ENCODE peak calls at places on chromosome 13, in seven cellular contexts. P is A549, H is fibroblast of the aortic adventitia, D is endothelial cell, I is kidney epithelial cell, U is neural crest cell, O is esophagus squamous epithelium. R is an unnamed sample.

GRCh38 chr13:105920375-105920774 is 615.1 kb downstream of the EFNB2 start:
- DNase-seq in P (no peak), D (no peak), H (peak), U (no peak), O (no peak), I (peak), R (no peak)

GRCh38 chr13:80444240-80445015 is 103.5 kb upstream of the SPRY2 start:
- DNase-seq in H (no peak), I (no peak), O (no peak), U (no peak), P (no peak), D (no peak), R (no peak)

GRCh38 chr13:80116107-80116506 is 224.8 kb downstream of the SPRY2 start:
- DNase-seq in O (no peak), H (peak), U (no peak), D (no peak), I (no peak), P (no peak), R (no peak)

GRCh38 chr13:44050450-44051063 is 170.9 kb downstream of the LACC1 start:
- DNase-seq in I (no peak), H (peak), P (no peak), O (no peak), D (no peak), U (no peak), R (no peak)

GRCh38 chr13:103510007-103510406 is 443.8 kb upstream of the SLC10A2 start:
- DNase-seq in O (no peak), I (no peak), U (no peak), P (no peak), H (no peak), D (no peak), R (no peak)

GRCh38 chr13:62512194-62513141 is 1096.8 kb upstream of the PCDH20 start:
- DNase-seq in O (no peak), H (no peak), P (peak), I (no peak), U (peak), D (peak), R (no peak)

GRCh38 chr13:46342538-46342937 is 44.5 kb downstream of the RUBCNL start:
- DNase-seq in I (no peak), H (no peak), O (no peak), D (no peak), U (no peak), P (no peak), R (no peak)

GRCh38 chr13:108425056-108425455 is 155.5 kb downstream of the TNFSF13B start:
- DNase-seq in I (no peak), H (no peak), U (no peak), O (no peak), P (no peak), D (no peak), R (peak)

GRCh38 chr13:24709186-24709913 is 29.1 kb downstream of the ATP12A start:
- DNase-seq in O (no peak), D (no peak), I (no peak), H (no peak), P (no peak), U (no peak), R (no peak)

GRCh38 chr13:59261928-59262488 is 901.7 kb downstream of the DIAPH3 start:
- DNase-seq in P (no peak), O (no peak), D (peak), I (no peak), H (peak), U (peak), R (no peak)

GRCh38 chr13:69324109-69324886 is 783.3 kb upstream of the ATXN8OS start:
- DNase-seq in H (no peak), U (no peak), P (no peak), I (no peak), D (no peak), O (no peak), R (peak)

GRCh38 chr13:72386138-72386684 is 341.2 kb downstream of the MZT1 start:
- DNase-seq in H (no peak), I (no peak), D (no peak), U (no peak), O (no peak), P (no peak), R (no peak)

GRCh38 chr13:49300716-49301589 is 53.2 kb downstream of the CDADC1 start:
- DNase-seq in H (peak), P (peak), U (peak), D (peak), I (peak), O (no peak), R (no peak)

GRCh38 chr13:39037410-39037879 is 444 bp downstream of the PROSER1 start:
- DNase-seq in P (no peak), I (no peak), O (no peak), D (no peak), U (no peak), H (no peak), R (no peak)
- TF ChIP-seq CTCF in P (no peak), I (no peak), O (no peak), D (no peak), U (no peak), H (no peak), R (no peak)

GRCh38 chr13:33441015-33441414 is 155.5 kb upstream of the STARD13 start:
- DNase-seq in D (peak), P (peak), U (no peak), H (peak), I (no peak), O (no peak), R (no peak)
- TF ChIP-seq CTCF in D (no peak), P (peak), U (peak), H (peak), I (peak), O (no peak), R (peak)

GRCh38 chr13:29422015-29422414 is 173.5 kb downstream of the SLC7A1 start:
- DNase-seq in D (no peak), I (no peak), O (no peak), P (no peak), H (no peak), U (no peak), R (no peak)

GRCh38 chr13:29423050-29423449 is 172.4 kb downstream of the SLC7A1 start:
- DNase-seq in I (no peak), D (no peak), U (no peak), O (no peak), P (no peak), H (no peak), R (no peak)

DNA sequence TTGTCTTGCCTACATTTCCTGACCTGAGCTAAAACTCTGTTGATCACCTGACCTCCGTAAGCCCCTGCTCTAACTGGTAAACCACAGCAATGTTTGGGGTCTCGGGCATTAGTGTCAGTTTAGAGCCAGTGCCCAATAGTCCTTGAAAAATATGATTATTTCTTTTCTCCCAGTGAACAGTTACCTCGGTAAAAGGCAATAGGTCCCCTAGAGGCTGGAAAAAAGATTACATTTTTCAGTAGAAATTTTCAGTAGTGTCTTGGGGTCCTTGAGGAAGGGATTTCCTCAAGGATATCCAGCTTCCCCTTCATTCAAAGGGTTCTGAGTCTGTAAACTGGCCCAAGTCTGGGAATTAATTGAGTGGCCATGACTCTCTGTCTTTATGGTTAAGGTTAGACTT is 177.5 kb downstream of the SLC7A1 start:
- DNase-seq in I (no peak), D (no peak), O (no peak), H (no peak), U (no peak), P (no peak), R (no peak)
- TF ChIP-seq CTCF in I (no peak), D (peak), O (no peak), H (no peak), U (peak), P (no peak), R (peak)

GRCh38 chr13:84870190-84870589 is 929.0 kb downstream of the SLITRK6 start:
- DNase-seq in U (no peak), O (no peak), P (no peak), H (no peak), D (no peak), I (no peak), R (no peak)
- TF ChIP-seq CTCF in U (peak), O (peak), P (no peak), H (no peak), D (no peak), I (no peak), R (no peak)

GRCh38 chr13:25778302-25778701 is 273.5 kb downstream of the SHISA2 start:
- DNase-seq in U (no peak), D (no peak), P (no peak), I (no peak), H (no peak), O (no peak), R (no peak)

GRCh38 chr13:25776722-25777121 is 275.1 kb downstream of the SHISA2 start:
- DNase-seq in O (no peak), P (no peak), I (no peak), U (no peak), D (no peak), H (no peak), R (no peak)

GRCh38 chr13:25777509-25777908 is 274.3 kb downstream of the SHISA2 start:
- DNase-seq in D (no peak), O (no peak), P (no peak), I (no peak), U (no peak), H (no peak), R (no peak)

GRCh38 chr13:25775275-25775674 is 276.5 kb downstream of the SHISA2 start:
- DNase-seq in H (no peak), D (no peak), U (no peak), I (no peak), P (no peak), O (no peak), R (no peak)

GRCh38 chr13:25775986-25776385 is 275.8 kb downstream of the SHISA2 start:
- DNase-seq in H (no peak), I (no peak), O (no peak), D (no peak), P (no peak), U (peak), R (no peak)
- TF ChIP-seq CTCF in H (no peak), I (no peak), O (no peak), D (no peak), P (no peak), U (no peak), R (no peak)

GRCh38 chr13:76231522-76232167 is 595.5 kb downstream of the LMO7 start:
- DNase-seq in H (no peak), D (no peak), P (no peak), U (no peak), I (no peak), O (no peak), R (no peak)
- TF ChIP-seq CTCF in H (no peak), D (no peak), P (no peak), U (no peak), I (no peak), O (no peak), R (no peak)

DNA sequence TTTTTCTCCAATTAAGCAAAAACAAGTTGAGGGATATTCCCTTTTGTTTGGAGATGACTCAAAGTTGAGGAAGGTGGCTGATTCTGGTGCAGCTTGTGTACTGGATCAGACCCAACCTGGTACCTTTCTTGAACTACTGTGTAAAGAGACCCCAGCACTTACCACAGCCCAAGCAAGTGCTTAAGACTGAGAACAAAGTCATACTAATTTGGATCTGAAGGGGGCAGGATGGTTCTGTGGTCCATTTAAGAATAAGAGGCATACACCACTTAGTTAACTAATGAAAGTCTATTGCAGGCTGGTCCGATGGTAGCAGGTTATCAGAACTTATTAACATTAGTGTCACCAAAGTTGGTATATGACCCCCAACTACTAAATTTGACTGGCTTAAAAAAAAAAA is 6.3 kb downstream of the THSD1 start:
- DNase-seq in U (no peak), I (no peak), H (peak), P (no peak), D (no peak), O (no peak), R (no peak)
- TF ChIP-seq CTCF in U (no peak), I (no peak), H (peak), P (peak), D (no peak), O (peak), R (no peak)

DNA sequence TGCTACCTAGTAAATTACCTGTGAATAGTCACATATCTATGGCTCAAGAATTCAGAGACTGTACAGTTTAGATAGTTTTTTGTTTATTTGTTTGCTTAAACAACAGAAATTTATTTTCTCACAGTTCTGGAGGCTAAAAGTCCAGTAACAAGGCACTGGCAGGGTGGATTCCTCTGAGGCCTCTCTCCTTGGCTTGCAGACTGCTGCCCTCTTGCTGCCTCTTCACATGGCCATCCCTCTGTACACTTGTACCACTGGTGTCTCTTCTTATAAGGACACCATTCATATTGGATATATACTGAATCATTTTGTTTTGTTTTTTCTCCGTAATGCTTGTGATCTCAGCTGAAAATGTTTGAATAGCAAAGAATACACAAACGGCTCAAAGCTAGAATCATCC is 56.4 kb upstream of the MIR17HG start:
- DNase-seq in O (no peak), I (no peak), H (no peak), U (no peak), D (no peak), P (no peak), R (no peak)
- TF ChIP-seq CTCF in O (no peak), I (no peak), H (no peak), U (no peak), D (no peak), P (no peak), R (no peak)

DNA sequence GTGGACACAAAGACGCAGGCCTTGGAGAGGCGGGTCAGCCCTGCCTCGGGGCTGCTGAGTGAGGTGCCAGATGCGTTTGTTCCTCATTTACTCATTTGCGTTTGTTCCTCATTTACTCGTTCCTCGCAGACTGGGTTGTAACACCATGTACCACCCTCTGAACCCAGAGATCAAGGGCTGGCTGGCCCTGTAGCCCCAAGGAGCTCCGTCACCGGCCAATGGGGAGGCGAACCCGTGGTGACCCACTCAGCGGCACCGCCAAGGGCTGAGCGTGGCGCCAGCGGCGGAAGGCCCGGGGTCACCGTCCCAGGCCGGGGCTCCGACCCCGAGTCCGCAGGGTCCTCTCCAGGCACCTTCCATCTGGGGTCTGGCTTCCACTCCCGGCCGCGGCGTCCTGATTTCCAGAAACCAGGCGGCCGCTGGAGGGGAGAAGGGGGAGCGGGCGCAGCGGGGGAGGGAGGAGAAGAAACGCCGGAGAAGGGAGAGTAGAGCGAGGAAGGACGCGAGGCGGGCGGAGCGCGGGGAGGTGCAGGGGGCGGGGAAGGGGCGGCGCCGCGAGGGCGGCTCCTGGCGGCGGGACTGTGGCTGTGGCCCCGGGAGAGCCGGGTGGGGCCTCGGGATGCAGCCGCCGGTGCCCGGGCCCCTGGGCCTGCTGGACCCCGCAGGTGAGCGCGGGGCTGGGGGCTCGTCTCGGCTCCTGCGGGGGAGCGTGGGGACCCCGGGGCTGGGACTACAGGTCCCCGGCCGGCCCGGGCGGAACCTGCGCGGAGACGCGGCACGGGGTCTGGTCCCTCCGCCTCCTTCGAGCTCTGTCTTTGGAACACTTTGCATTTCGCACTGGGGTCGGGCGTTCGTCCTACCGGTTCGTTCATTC is at the start of gene TMEM255B:
- DNase-seq in I (no peak), H (peak), D (peak), U (peak), O (peak), P (peak), R (peak)
- TF ChIP-seq CTCF in I (no peak), H (peak), D (no peak), U (peak), O (peak), P (peak), R (peak)

R was measured in retinal pigment epithelial cell.